ENCODE peak calls at places on chromosomes 11 and 22, in eight cellular contexts. F is testis; T is body of pancreas; A is tibial artery; D is CD8-positive, alpha-beta T cell; E is stomach; G is uterus; I is spleen. X is an unnamed sample.

GRCh38 chr22:49956914-49957825 is 3.4 kb upstream of the PIM3 start:
- DNase-seq in F (no peak), T (no peak), A (no peak), D (no peak), E (peak; percentile 24), G (no peak), I (peak; percentile 75), X (no peak)

GRCh38 chr11:121714356-121714755 is 261.6 kb upstream of the SORL1-AS1 start:
- DNase-seq in F (no peak), T (no peak), A (no peak), D (no peak), E (no peak), G (no peak), I (no peak), X (no peak)

GRCh38 chr11:119029340-119030028 is 1.2 kb downstream of the SLC37A4 start:
- DNase-seq in F (peak; percentile 63), T (peak; percentile 85), A (peak; percentile 34), D (no peak), E (peak; percentile 78), G (no peak), I (peak; percentile 59), X (peak; percentile 6)

GRCh38 chr11:22875869-22876473 is 15.7 kb upstream of the CCDC179 start:
- DNase-seq in F (peak; percentile 89), T (peak; percentile 81), A (peak; percentile 62), D (peak; percentile 5), E (peak; percentile 74), G (peak; percentile 22), I (no peak), X (peak; percentile 91)

GRCh38 chr11:34358666-34359547 is 1.1 kb upstream of the ABTB2 start:
- DNase-seq in F (peak; percentile 85), T (peak; percentile 76), A (peak; percentile 83), D (peak; percentile 58), E (peak; percentile 67), G (peak; percentile 80), I (peak; percentile 93), X (peak; percentile 87)

GRCh38 chr22:37842015-37842793 is 1.9 kb downstream of the ANKRD54 start:
- DNase-seq in F (peak; percentile 75), T (peak; percentile 60), A (no peak), D (no peak), E (no peak), G (no peak), I (no peak), X (no peak)

GRCh38 chr11:108620958-108621772 is 27.6 kb upstream of the EXPH5 start:
- DNase-seq in F (no peak), T (no peak), A (no peak), D (no peak), E (no peak), G (no peak), I (no peak), X (peak; percentile 33)

GRCh38 chr11:67698247-67698646 is 23.8 kb upstream of the ALDH3B2 start:
- DNase-seq in F (no peak), T (no peak), A (no peak), D (no peak), E (no peak), G (no peak), I (no peak), X (no peak)

GRCh38 chr11:119361056-119361787 is 14.7 kb upstream of the MFRP start:
- DNase-seq in F (no peak), T (peak; percentile 73), A (peak; percentile 74), D (no peak), E (no peak), G (peak; percentile 75), I (peak; percentile 37), X (peak; percentile 58)

GRCh38 chr22:20537983-20538382 is 30.6 kb downstream of the MED15 start:
- DNase-seq in F (no peak), T (no peak), A (no peak), D (no peak), E (no peak), G (no peak), I (peak; percentile 10), X (no peak)
- H3K27me3 ChIP-seq in F (no peaks in the 10 kb centered on the region), T (no peaks in the 10 kb centered on the region), A (no peaks in the 10 kb centered on the region), D (no peaks in the 10 kb centered on the region), E (no peaks in the 10 kb centered on the region), G (no peaks in the 10 kb centered on the region), I (no peaks in the 10 kb centered on the region), X (no peaks in the 10 kb centered on the region)

GRCh38 chr22:27377501-27377900 is 424.1 kb downstream of the MN1 start:
- DNase-seq in F (no peak), T (peak; percentile 77), A (no peak), D (no peak), E (peak; percentile 41), G (no peak), I (no peak), X (no peak)

GRCh38 chr22:27370281-27370680 is 431.3 kb downstream of the MN1 start:
- DNase-seq in F (no peak), T (no peak), A (no peak), D (no peak), E (no peak), G (no peak), I (no peak), X (peak; percentile 9)

GRCh38 chr22:27370987-27371386 is 430.6 kb downstream of the MN1 start:
- DNase-seq in F (no peak), T (no peak), A (no peak), D (no peak), E (no peak), G (no peak), I (no peak), X (no peak)

GRCh38 chr22:27372364-27372763 is 429.2 kb downstream of the MN1 start:
- DNase-seq in F (no peak), T (no peak), A (no peak), D (no peak), E (no peak), G (no peak), I (no peak), X (no peak)

GRCh38 chr22:27372969-27373670 is 428.4 kb downstream of the MN1 start:
- DNase-seq in F (no peak), T (peak; percentile 80), A (no peak), D (no peak), E (peak; percentile 65), G (no peak), I (no peak), X (no peak)
- TF ChIP-seq CTCF in F (no peak), T (peak; percentile 16), A (no peak), D (no peak), E (no peak), G (no peak), I (no peak), X (no peak)

DNA sequence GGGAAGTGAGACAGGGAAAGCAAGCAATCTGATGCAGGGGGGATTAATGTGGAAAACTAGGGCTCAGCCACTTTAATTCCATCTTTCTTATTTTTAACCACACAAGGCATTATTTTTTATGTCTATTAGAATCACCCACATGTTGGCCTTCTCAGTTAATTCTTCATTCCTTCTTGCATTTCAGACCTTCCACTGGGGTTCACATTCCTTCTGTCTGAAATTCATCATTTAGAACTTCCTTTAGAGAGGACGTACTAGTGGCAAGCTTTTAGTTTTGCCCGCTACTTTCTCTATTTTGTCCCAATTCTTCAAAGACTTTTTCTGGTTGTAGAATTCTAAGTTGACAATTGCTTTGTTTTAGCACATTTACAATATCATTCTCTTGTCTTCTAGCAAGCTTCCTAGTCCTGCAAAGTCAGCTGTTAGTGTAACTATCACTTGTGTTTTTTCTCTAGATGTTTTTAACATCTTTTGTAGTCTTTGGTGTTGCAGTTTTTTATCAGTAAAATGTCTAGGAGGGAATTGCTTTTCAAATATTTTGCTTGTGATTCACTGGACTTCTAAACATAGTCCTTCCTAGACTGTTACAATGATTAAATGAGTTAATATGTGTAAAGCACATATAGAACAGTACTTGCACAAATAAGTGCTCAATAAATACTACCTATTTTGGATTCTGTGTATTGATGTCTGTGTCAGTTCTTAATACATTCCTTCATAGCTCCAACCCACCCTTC is 5.5 kb upstream of the NNMT start:
- DNase-seq in F (no peak), T (no peak), A (no peak), D (no peak), E (no peak), G (no peak), I (no peak), X (no peak)
- H3K27ac ChIP-seq in F (no peak overlapping the region), T (no peak overlapping the region), A (peak overlapping the region; percentile 94), D (no peak overlapping the region), E (no peak overlapping the region), G (no peak overlapping the region), I (no peak overlapping the region), X (no peak overlapping the region)

GRCh38 chr11:70542811-70543210 is 144.5 kb downstream of the CTTN start:
- DNase-seq in F (no peak), T (no peak), A (no peak), D (no peak), E (no peak), G (no peak), I (peak; percentile 66), X (no peak)
- H3K27me3 ChIP-seq in F (no peaks in the 10 kb centered on the region), T (no peaks in the 10 kb centered on the region), A (peaks cover 31% of the 10 kb centered on the region), D (no peaks in the 10 kb centered on the region), E (no peaks in the 10 kb centered on the region), G (no peaks in the 10 kb centered on the region), I (no peaks in the 10 kb centered on the region), X (no peaks in the 10 kb centered on the region)

X was measured in cardiac muscle cell.